ENCODE peak calls at places on chromosomes 6 and 20, in four cellular contexts. N, K, O and C are unnamed samples. For H3K9me3, the result is how much of the 10 kb centered on the place peaks cover.

GRCh38 chr6:80744213-80744612 is 637.7 kb downstream of the BCKDHB start:
- DNase-seq in N (no peak), O (no peak), K (no peak), C (no peak)

GRCh38 chr6:63816979-63817436 is 181.4 kb downstream of the PHF3 start:
- DNase-seq in K (peak), N (peak), O (no peak), C (no peak)

GRCh38 chr6:90025418-90026089 is 131.3 kb downstream of the GJA10 start:
- DNase-seq in K (no peak), N (no peak), O (peak), C (peak)

GRCh38 chr6:158028421-158028820 is 46.8 kb downstream of the SYNJ2 start:
- DNase-seq in O (no peak), N (no peak), K (no peak), C (no peak)

GRCh38 chr20:10239954-10240353 is 21.3 kb downstream of the SNAP25 start:
- DNase-seq in O (no peak), N (peak), K (peak), C (no peak)

GRCh38 chr6:167687035-167687720 is 139.5 kb upstream of the AFDN start:
- DNase-seq in O (no peak), K (no peak), N (no peak), C (no peak)

GRCh38 chr6:103874575-103874974 is 985.1 kb downstream of the HACE1 start:
- DNase-seq in N (no peak), K (no peak), O (no peak), C (no peak)

GRCh38 chr6:5290097-5290496 is 28.8 kb downstream of the FARS2 start:
- DNase-seq in K (no peak), O (no peak), N (no peak), C (no peak)

GRCh38 chr6:143336446-143337152 is 113.9 kb downstream of the ADAT2 start:
- DNase-seq in O (peak), K (no peak), N (no peak), C (peak)

GRCh38 chr6:107495196-107495643 is 5.3 kb downstream of the SOBP start:
- DNase-seq in N (no peak), K (no peak), O (peak), C (no peak)

GRCh38 chr6:112649853-112650252 is 302.7 kb downstream of the RFPL4B start:
- DNase-seq in O (no peak), K (no peak), N (no peak), C (no peak)

GRCh38 chr6:47130086-47130485 is 88.0 kb upstream of the ADGRF1 start:
- DNase-seq in K (no peak), N (peak), O (no peak), C (no peak)

GRCh38 chr6:75602897-75603395 is 1.3 kb downstream of the SENP6 start:
- DNase-seq in N (no peak), K (no peak), O (peak), C (no peak)

GRCh38 chr6:38739532-38739931 is 24.4 kb downstream of the DNAH8 start:
- DNase-seq in O (peak), K (no peak), N (no peak), C (no peak)

GRCh38 chr6:133235219-133235618 is 5.9 kb upstream of the EYA4 start:
- DNase-seq in O (peak), K (no peak), N (no peak), C (no peak)

GRCh38 chr20:45781391-45781931 is 10.2 kb downstream of the WFDC3 start:
- DNase-seq in O (peak), K (no peak), N (no peak), C (peak)

GRCh38 chr6:2028457-2029038 is 216.9 kb downstream of the GMDS start:
- DNase-seq in K (peak), N (no peak), O (no peak), C (no peak)

GRCh38 chr6:127022297-127022696 is 96.2 kb upstream of the RSPO3 start:
- DNase-seq in K (peak), N (no peak), O (peak), C (no peak)

GRCh38 chr20:17863577-17864292 is 104.9 kb downstream of the SNX5 start:
- DNase-seq in K (peak), O (no peak), N (no peak), C (peak)

GRCh38 chr6:10643214-10643641 is 51.2 kb downstream of the C6orf52 start:
- DNase-seq in K (no peak), N (no peak), O (no peak), C (no peak)

GRCh38 chr6:156828280-156828703 is 51.1 kb downstream of the ARID1B start:
- DNase-seq in K (no peak), N (no peak), O (peak), C (peak)

GRCh38 chr6:30819287-30819917 is 64.9 kb upstream of the DDR1 start:
- DNase-seq in K (no peak), O (no peak), N (no peak), C (peak)

GRCh38 chr6:104623052-104623690 is 236.5 kb downstream of the HACE1 start:
- DNase-seq in K (no peak), O (no peak), N (peak), C (no peak)

GRCh38 chr20:43840382-43841070 is 74.1 kb upstream of the TOX2 start:
- DNase-seq in N (no peak), O (no peak), K (no peak), C (no peak)

GRCh38 chr20:24502184-24502583 is 32.8 kb downstream of the SYNDIG1 start:
- DNase-seq in N (no peak), O (peak), K (no peak), C (peak)

GRCh38 chr6:65004283-65004682 is 702.7 kb downstream of the EYS start:
- DNase-seq in O (no peak), N (no peak), K (no peak), C (no peak)

GRCh38 chr6:44649365-44650025 is 262.0 kb downstream of the CDC5L start:
- DNase-seq in N (no peak), O (peak), K (no peak), C (peak)

GRCh38 chr20:63531686-63532448 is 5.3 kb downstream of the PTK6 start:
- DNase-seq in N (no peak), O (no peak), K (no peak), C (no peak)

GRCh38 chr6:169895000-169895759 is 143.8 kb downstream of the ERMARD start:
- DNase-seq in K (peak), O (no peak), N (no peak), C (no peak)

GRCh38 chr6:7201732-7202541 is 94.2 kb downstream of the RREB1 start:
- DNase-seq in K (no peak), N (no peak), O (no peak), C (no peak)

GRCh38 chr6:67129780-67130179 is 1422.8 kb upstream of the EYS start:
- DNase-seq in K (no peak), O (no peak), N (no peak), C (no peak)

GRCh38 chr20:43650997-43651525 is 15.9 kb upstream of the MYBL2 start:
- DNase-seq in N (no peak), O (no peak), K (peak), C (no peak)

GRCh38 chr6:129184808-129185366 is 301.9 kb downstream of the LAMA2 start:
- DNase-seq in O (no peak), N (no peak), K (no peak), C (peak)

GRCh38 chr6:145214570-145214969 is 520.8 kb downstream of the EPM2A start:
- DNase-seq in K (peak), O (peak), N (peak), C (peak)

GRCh38 chr6:139308936-139309603 is 17.3 kb upstream of the TXLNB start:
- DNase-seq in K (peak), O (peak), N (no peak), C (peak)

GRCh38 chr6:112563368-112563767 is 216.2 kb downstream of the RFPL4B start:
- DNase-seq in N (peak), K (no peak), O (peak), C (peak)

GRCh38 chr6:146957443-146957842 is 246.8 kb upstream of the STXBP5 start:
- DNase-seq in K (no peak), N (peak), O (no peak), C (no peak)

GRCh38 chr20:34099675-34100074 is 12.4 kb downstream of the EIF2S2 start:
- DNase-seq in K (no peak), N (no peak), O (no peak), C (no peak)

GRCh38 chr20:34293119-34293518 is 10.0 kb downstream of the AHCY start:
- DNase-seq in N (no peak), K (no peak), O (no peak), C (no peak)

DNA sequence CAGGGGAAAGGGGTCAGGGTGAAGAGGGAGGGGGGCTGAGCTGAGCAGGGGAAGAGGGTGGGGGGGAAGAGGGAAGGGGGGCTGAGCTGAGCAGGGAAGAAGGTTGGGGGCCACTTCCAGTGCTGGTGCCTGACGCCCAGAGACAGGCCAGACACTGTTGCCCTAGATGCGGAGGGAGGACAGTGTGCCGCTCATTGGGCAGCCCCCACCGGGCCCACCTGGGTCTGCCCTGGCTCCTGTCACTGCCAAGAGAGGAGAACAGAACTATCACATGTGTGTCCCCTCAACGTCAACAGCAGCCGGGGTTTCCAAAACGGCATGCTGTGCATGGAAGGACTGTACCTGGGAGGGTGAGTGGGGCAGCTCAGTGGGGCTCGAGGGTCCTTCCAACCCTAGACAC is 342.1 kb downstream of the CDH4 start:
- DNase-seq in N (no peak), O (no peak), K (no peak), C (no peak)
- H3K9me3 ChIP-seq in N (under half), O (under half), K (under half), C (under half)

DNA sequence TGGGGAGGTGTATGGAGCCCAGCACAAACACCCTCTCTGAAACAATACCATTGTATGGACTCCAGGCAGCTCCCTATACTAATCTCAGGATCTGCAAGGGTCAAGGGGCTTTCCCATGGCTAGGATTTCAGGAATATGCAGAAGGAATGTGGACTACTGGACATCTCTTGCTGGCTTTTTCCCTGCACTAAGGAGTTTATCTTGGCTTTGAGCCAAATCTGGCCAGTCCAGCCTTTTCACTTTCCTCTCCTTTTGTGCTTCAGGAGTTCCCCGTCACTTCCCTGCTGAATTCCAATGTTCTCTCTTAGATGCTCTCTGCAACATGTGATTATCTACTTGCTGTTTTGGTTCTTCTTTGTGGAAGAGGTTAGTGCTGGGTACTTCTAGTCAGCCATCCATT is 568.2 kb downstream of the HDGFL1 start:
- DNase-seq in N (peak), K (no peak), O (peak), C (peak)
- H3K9me3 ChIP-seq in N (under half), K (under half), O (under half), C (under half)

DNA sequence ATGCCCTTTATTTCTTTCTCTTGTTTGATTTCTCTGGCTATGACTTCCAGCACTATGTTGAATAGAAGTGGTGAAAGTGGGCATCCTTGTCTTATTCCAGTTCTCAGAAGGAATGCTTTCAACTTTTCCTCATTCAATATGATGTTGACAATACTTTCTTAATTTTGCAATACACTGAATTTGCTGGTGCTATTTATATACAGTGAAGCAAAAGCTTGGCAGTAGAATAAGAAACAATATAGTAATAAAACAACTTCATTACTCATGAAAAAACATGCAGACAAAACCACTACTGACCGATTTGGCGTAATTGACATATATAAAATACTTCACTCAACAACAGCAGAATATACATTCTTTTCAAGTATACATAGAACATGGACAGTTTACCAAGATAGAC is 96.4 kb downstream of the CFAP61 start:
- DNase-seq in K (no peak), O (no peak), N (no peak), C (no peak)
- H3K9me3 ChIP-seq in K (under half), O (under half), N (under half), C (under half)

GRCh38 chr6:340991-341827 is 48.9 kb downstream of the DUSP22 start:
- DNase-seq in K (no peak), O (no peak), N (no peak), C (peak)

GRCh38 chr6:343960-344815 is 47.4 kb upstream of the IRF4 start:
- DNase-seq in O (no peak), N (no peak), K (no peak), C (peak)

GRCh38 chr6:341914-342831 is 49.4 kb upstream of the IRF4 start:
- DNase-seq in K (no peak), N (no peak), O (no peak), C (no peak)

GRCh38 chr6:343226-343935 is 48.2 kb upstream of the IRF4 start:
- DNase-seq in O (no peak), N (no peak), K (no peak), C (no peak)

DNA sequence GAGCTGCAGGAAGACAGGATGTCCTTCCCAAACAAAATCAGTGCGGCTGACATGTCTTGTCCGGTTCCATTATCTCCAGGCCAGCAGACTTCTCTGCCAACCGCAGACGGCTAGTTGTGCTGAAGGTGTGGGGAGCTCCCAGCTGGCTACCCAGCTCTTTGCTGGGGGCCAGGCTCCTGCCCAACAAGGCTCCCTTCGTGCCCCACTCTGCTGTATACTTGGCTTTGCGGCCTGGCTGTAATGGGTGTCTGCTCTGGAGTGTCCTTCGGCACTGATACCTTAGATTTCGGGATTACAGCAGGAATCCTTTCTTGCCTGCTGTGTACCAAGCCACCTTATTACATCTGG is 48.7 kb upstream of the IRF4 start:
- DNase-seq in K (no peak), O (no peak), N (no peak), C (no peak)
- H3K9me3 ChIP-seq in K (under half), O (under half), N (under half), C (under half)

DNA sequence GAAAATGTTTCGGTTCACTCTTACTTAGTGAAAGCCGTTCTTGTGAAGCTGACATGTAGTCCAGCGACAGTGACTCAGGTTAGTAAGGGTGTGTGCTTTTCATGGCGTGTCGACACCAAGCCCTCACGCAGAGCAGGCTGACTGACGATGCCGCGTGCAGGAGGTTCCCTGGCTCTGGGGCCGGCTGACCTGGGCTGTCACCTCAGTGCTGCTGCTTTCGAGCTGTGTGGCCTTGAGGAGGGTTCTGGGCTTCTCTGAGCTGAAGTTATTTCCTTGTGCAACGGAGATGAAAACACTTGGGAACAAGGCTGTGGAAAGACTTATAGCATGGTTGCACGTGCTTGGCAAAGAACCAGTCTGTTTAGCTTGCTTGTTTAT is 59.2 kb downstream of the PHACTR3 start:
- DNase-seq in K (no peak), N (no peak), O (no peak), C (no peak)
- H3K9me3 ChIP-seq in K (under half), N (under half), O (under half), C (under half)

DNA sequence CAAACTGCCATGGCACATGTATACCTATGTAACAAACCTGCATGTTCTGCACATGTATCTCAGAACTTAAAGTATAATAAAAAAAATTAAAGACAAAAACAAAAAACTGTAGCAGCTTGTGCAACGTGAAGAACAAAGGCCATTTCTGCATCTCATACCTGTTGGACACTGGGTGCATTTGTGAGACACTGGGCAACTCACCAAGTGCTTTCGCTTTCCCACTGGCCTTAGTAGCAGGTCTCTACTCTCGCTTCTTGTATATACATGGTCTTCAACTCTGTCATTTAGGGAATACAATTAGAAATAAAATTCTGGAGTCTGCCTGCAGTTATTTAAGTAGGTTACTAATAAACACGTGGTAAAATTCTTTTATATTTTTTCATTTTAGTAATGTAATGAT is 423.8 kb downstream of the CBLN4 start:
- DNase-seq in O (no peak), N (no peak), K (no peak), C (no peak)
- H3K9me3 ChIP-seq in O (under half), N (under half), K (under half), C (under half)

GRCh38 chr6:27448456-27448855 is 24.4 kb downstream of the ZNF184 start:
- DNase-seq in K (no peak), O (no peak), N (no peak), C (no peak)

GRCh38 chr6:27452496-27452897 is 20.4 kb downstream of the ZNF184 start:
- DNase-seq in K (no peak), N (no peak), O (peak), C (no peak)

GRCh38 chr6:27451660-27452390 is 21.1 kb downstream of the ZNF184 start:
- DNase-seq in K (no peak), O (no peak), N (no peak), C (no peak)
- H3K9me3 ChIP-seq in K (under half), O (half or more), N (under half), C (half or more)

GRCh38 chr6:135478626-135479025 is 18.9 kb downstream of the AHI1 start:
- DNase-seq in N (no peak), O (no peak), K (no peak), C (no peak)

DNA sequence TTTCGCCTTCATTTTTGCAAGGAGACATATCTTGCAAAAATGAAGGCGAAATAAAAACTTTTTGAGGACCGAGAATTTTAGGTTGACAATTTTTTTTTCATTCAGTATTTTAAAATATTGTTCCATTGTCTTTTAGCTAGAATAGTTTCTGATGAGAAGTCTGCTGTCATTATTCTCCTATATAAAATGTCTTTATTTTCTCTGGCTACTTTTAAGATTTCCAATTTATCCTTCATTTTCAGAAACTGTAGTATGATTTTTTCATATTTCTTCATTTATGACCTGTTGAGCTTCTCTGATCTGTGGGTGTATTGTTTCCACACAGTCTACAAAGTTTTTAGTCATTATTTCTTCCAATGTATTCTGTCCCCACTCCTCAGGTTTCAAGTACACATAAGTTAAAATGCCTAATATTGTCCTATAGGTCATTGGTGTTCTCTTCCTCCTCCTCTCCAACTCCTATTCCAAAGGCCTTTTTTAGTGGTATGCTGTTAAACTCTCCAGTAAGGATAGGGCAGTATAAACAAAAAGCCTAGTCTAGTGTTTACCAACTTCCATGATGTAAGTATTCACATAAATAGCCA is 15.7 kb downstream of the AHI1 start:
- DNase-seq in N (no peak), K (no peak), O (peak), C (peak)
- H3K9me3 ChIP-seq in N (under half), K (under half), O (half or more), C (under half)

DNA sequence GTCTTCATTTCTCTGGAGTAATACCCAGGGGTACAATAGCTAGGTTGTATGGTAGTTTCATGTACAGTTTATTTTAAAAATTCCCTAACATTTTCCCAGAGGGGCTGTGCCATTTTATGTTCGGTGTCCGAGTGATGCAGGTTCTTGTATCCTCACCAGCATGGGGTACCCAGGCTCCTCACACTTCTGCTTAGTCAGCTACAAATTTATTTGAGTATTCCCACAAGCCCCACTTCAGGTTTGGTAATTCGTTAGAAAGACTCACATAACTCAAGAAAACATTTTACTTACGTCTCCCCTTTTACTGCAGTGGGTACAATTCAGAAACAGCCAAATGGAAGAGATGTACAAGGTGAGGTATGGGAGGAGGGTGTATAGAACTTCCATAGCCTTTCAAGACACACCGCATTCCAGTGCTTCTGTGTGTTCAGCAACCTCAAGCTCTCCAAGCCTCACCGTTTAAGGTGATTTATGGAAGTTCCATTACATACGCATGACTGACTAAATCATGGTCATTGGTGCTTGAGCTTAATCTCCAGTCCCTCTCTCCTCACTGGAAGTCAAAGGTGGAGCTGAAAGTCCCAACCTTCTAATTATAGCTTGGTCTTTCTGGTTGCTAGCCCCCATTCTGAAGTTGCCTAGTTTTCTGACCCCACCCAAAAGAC is 18.1 kb downstream of the RIPK1 start:
- DNase-seq in K (no peak), N (no peak), O (no peak), C (no peak)
- H3K9me3 ChIP-seq in K (under half), N (under half), O (under half), C (under half)